ENCODE peak calls at places on chromosomes 7 and 10, in nine cellular contexts. G is spleen, O is ovary, S is A549, X is heart left ventricle, J is transverse colon, C is IMR-90, D is Peyer's patch, A is testis. K is an unnamed sample.

GRCh38 chr7:90262438-90262837 is 17.5 kb downstream of the CFAP69 start:
- DNase-seq in S (peak; percentile 42), X (no peak), O (no peak), J (no peak), C (peak; percentile 35), D (no peak), A (no peak), G (no peak), K (no peak)

GRCh38 chr7:42224391-42225003 is 12.5 kb downstream of the GLI3 start:
- DNase-seq in D (no peak), X (no peak), G (no peak), C (no peak), O (no peak), A (no peak), J (no peak), S (no peak), K (no peak)

GRCh38 chr7:3916146-3916545 is 615.1 kb downstream of the SDK1 start:
- DNase-seq in S (no peak), O (no peak), J (no peak), A (no peak), D (no peak), G (no peak), X (no peak), C (peak; percentile 62), K (no peak)

GRCh38 chr10:91689731-91690168 is 56.9 kb upstream of the PPP1R3C start:
- DNase-seq in D (no peak), O (no peak), J (no peak), X (no peak), G (no peak), A (no peak), S (no peak), C (peak; percentile 54), K (no peak)

GRCh38 chr7:132508724-132509348 is 67.4 kb downstream of the PLXNA4 start:
- DNase-seq in C (no peak), G (no peak), S (no peak), O (no peak), J (no peak), X (no peak), D (no peak), A (no peak), K (no peak)

GRCh38 chr7:12409097-12409711 is 5.5 kb upstream of the VWDE start:
- DNase-seq in O (no peak), S (no peak), J (no peak), X (no peak), D (no peak), C (no peak), A (no peak), G (no peak), K (no peak)

GRCh38 chr7:26858735-26859134 is 5.7 kb downstream of the SKAP2 start:
- DNase-seq in S (no peak), O (no peak), A (no peak), C (no peak), D (no peak), G (no peak), J (no peak), X (no peak), K (no peak)

GRCh38 chr7:11709240-11709639 is 122.8 kb downstream of the THSD7A start:
- DNase-seq in S (no peak), C (no peak), J (no peak), A (no peak), O (no peak), G (no peak), X (no peak), D (no peak), K (no peak)

GRCh38 chr10:133379801-133380666 is 972 bp downstream of the PAOX start:
- DNase-seq in C (no peak), J (no peak), A (no peak), O (no peak), S (no peak), D (no peak), G (peak; percentile 84), X (no peak), K (no peak)
- TF ChIP-seq POLR2A in C (no peak), J (no peak), A (no peak), O (no peak), S (no peak), D (no peak), G (no peak), X (no peak), K (no peak)

GRCh38 chr10:35194471-35194870 is 67.8 kb downstream of the CREM start:
- DNase-seq in A (no peak), C (peak; percentile 34), S (no peak), X (no peak), G (no peak), J (no peak), D (no peak), O (no peak), K (no peak)

GRCh38 chr10:35192645-35193249 is 66.1 kb downstream of the CREM start:
- DNase-seq in O (no peak), D (no peak), C (peak; percentile 19), S (no peak), X (no peak), G (no peak), A (no peak), J (no peak), K (no peak)

GRCh38 chr10:35194906-35195305 is 68.3 kb downstream of the CREM start:
- DNase-seq in O (no peak), D (no peak), X (no peak), J (no peak), C (peak; percentile 91), S (peak; percentile 79), A (no peak), G (no peak), K (peak; percentile 78)

GRCh38 chr10:35191523-35191922 is 64.9 kb downstream of the CREM start:
- DNase-seq in O (no peak), S (no peak), G (no peak), J (peak; percentile 30), A (peak; percentile 53), X (peak; percentile 61), C (peak; percentile 47), D (no peak), K (no peak)

GRCh38 chr10:35195361-35196306 is 69.0 kb downstream of the CREM start:
- DNase-seq in G (peak; percentile 79), X (peak; percentile 84), J (peak; percentile 78), O (peak; percentile 86), D (peak; percentile 72), S (peak; percentile 95), C (peak; percentile 99), A (peak; percentile 80), K (peak; percentile 77)
- TF ChIP-seq POLR2A in G (peak; percentile 47), X (no peak), J (peak; percentile 46), O (peak; percentile 33), D (peak; percentile 32), S (no peak), C (peak; percentile 70), A (no peak), K (peak; percentile 48)

GRCh38 chr7:25852995-25853713 is 298.8 kb upstream of the NFE2L3 start:
- DNase-seq in G (no peak), S (no peak), A (no peak), J (no peak), C (no peak), D (no peak), X (no peak), O (no peak), K (no peak)

GRCh38 chr7:25854059-25854458 is 297.9 kb upstream of the NFE2L3 start:
- DNase-seq in C (no peak), A (no peak), O (no peak), D (no peak), X (no peak), S (no peak), G (no peak), J (no peak), K (no peak)

GRCh38 chr7:25856056-25856780 is 295.8 kb upstream of the NFE2L3 start:
- DNase-seq in S (no peak), G (no peak), C (peak; percentile 37), D (no peak), O (no peak), X (no peak), A (peak; percentile 17), J (peak; percentile 35), K (peak; percentile 7)

GRCh38 chr7:25852249-25852994 is 299.6 kb upstream of the NFE2L3 start:
- DNase-seq in S (no peak), O (peak; percentile 40), G (peak; percentile 75), X (no peak), C (no peak), D (no peak), J (peak; percentile 79), A (no peak), K (no peak)

GRCh38 chr7:25854608-25855497 is 297.1 kb upstream of the NFE2L3 start:
- DNase-seq in C (peak; percentile 100), J (peak; percentile 81), S (peak; percentile 98), A (peak; percentile 90), O (no peak), G (no peak), D (no peak), X (no peak), K (peak; percentile 90)
- TF ChIP-seq POLR2A in C (peak; percentile 92), J (peak; percentile 91), S (no peak), A (no peak), O (no peak), G (no peak), D (peak; percentile 75), X (no peak), K (no peak)

DNA sequence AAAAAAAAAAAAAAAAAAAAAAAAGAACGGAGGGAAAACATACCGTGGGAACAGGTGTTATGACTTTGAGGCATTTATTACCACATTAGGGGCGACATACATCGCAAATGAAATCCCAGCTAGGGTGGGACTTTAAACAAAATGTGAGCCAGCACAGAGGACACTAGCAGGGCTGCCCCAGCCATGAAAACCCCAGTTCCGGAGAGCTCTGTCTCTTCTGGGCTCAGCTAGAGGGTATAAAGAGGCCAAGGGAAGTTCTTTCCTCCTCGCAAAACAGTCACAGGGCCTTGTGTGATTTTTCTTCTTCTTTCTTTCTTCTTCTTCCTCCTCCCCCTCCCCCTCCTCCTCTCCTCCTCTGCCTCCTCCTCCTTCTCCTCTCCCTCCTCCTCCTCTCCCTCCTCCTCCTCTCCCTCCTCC is 59.9 kb upstream of the ECHDC3 start:
- DNase-seq in D (no peak), G (peak; percentile 60), S (no peak), C (no peak), J (no peak), O (no peak), X (no peak), A (no peak), K (no peak)
- TF ChIP-seq POLR2A in D (no peak), G (no peak), S (no peak), C (no peak), J (no peak), O (no peak), X (no peak), A (no peak), K (no peak)

DNA sequence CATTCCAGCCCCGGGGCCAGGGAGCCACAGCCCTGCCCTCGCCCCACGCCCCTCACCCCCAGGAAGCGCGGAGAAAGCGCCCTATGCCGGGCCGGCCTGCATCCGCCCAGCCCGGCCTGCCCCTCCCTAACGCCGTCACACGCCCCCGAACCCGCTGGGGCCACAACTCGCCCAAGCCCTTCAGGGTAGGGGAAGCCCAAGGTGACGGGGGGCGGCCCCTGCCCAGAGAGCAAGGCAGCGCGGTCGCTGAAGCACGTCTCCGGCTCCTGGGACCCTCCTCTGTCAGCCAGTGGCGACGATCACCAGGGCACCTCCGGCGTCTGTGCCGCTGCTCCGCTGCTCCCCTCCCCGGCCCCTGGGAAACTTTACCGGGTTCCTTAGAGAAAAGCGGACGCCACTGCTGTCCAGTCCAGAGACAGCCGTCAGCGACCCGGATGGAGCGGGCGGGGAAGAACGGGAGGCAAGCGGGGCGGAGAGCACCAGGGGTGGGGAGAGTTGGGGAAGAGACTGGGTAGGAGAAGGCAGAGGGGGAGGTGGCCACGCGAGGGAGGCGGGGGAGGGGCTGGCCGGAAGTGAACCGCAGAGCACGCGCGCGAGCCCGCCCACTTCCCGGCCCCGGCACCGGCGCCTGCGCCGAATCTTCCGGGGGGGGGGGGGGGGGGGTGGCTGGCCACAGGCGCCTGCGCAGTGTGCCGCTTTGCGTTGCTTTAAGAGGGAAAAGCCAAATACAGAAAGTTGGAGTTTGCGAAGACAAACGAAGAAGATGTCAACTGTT is at the start of gene HERC4:
- DNase-seq in D (peak; percentile 87), O (peak; percentile 95), S (peak; percentile 94), A (peak; percentile 95), X (peak; percentile 96), G (peak; percentile 97), J (peak; percentile 96), C (peak; percentile 92), K (peak; percentile 96)
- TF ChIP-seq POLR2A in D (peak; percentile 79), O (peak; percentile 79), S (peak; percentile 57), A (no peak), X (no peak), G (peak; percentile 76), J (peak; percentile 91), C (peak; percentile 92), K (peak; percentile 72)

K was measured in erythroblast.